ENCODE peak calls at places on chromosomes 16 and 17, in eight cellular contexts. One of them, this sample, is unnamed.

GRCh38 chr17:36939944-36940312 is 2.7 kb downstream of the LHX1 start:
- DNase-seq in AG04450: no peak
- DNase-seq in omental fat pad: no peak
- DNase-seq in A549: no peak
- DNase-seq in heart left ventricle: no peak
- DNase-seq in HFFc6: no peak
- DNase-seq in A673: no peak
- DNase-seq in activated B cell treated with CpG ODN at 0.5 μM for 24 hours: no peak
- DNase-seq in this sample: no peak

GRCh38 chr16:62899737-62900136 is 863.5 kb upstream of the CDH8 start:
- DNase-seq in AG04450: no peak
- DNase-seq in omental fat pad: no peak
- DNase-seq in A549: no peak
- DNase-seq in heart left ventricle: no peak
- DNase-seq in HFFc6: no peak
- DNase-seq in A673: no peak
- DNase-seq in activated B cell treated with CpG ODN at 0.5 μM for 24 hours: no peak
- DNase-seq in this sample: no peak

GRCh38 chr16:51431517-51432241 is 280.6 kb upstream of the SALL1 start:
- DNase-seq in AG04450: peak; percentile 96
- DNase-seq in omental fat pad: no peak
- DNase-seq in A549: peak; percentile 6
- DNase-seq in heart left ventricle: no peak
- DNase-seq in HFFc6: peak; percentile 99
- DNase-seq in A673: peak; percentile 97
- DNase-seq in activated B cell treated with CpG ODN at 0.5 μM for 24 hours: no peak
- DNase-seq in this sample: no peak

GRCh38 chr17:82923366-82924113 is 83.7 kb upstream of the ZNF750 start:
- DNase-seq in AG04450: no peak
- DNase-seq in omental fat pad: no peak
- DNase-seq in A549: no peak
- DNase-seq in heart left ventricle: peak; percentile 54
- DNase-seq in HFFc6: no peak
- DNase-seq in A673: no peak
- DNase-seq in activated B cell treated with CpG ODN at 0.5 μM for 24 hours: no peak
- DNase-seq in this sample: no peak

GRCh38 chr17:78362671-78363070 is 2.8 kb upstream of the SOCS3 start:
- DNase-seq in AG04450: no peak
- DNase-seq in omental fat pad: no peak
- DNase-seq in A549: no peak
- DNase-seq in heart left ventricle: no peak
- DNase-seq in HFFc6: no peak
- DNase-seq in A673: no peak
- DNase-seq in activated B cell treated with CpG ODN at 0.5 μM for 24 hours: no peak
- DNase-seq in this sample: no peak

GRCh38 chr17:17156107-17156506 is 50.0 kb downstream of the PLD6 start:
- DNase-seq in AG04450: peak; percentile 44
- DNase-seq in omental fat pad: no peak
- DNase-seq in A549: no peak
- DNase-seq in heart left ventricle: no peak
- DNase-seq in HFFc6: peak; percentile 64
- DNase-seq in A673: no peak
- DNase-seq in activated B cell treated with CpG ODN at 0.5 μM for 24 hours: no peak
- DNase-seq in this sample: no peak

GRCh38 chr16:87347932-87348615 is 30.9 kb upstream of the C16orf95 start:
- DNase-seq in AG04450: no peak
- DNase-seq in omental fat pad: no peak
- DNase-seq in A549: no peak
- DNase-seq in heart left ventricle: no peak
- DNase-seq in HFFc6: no peak
- DNase-seq in A673: no peak
- DNase-seq in activated B cell treated with CpG ODN at 0.5 μM for 24 hours: no peak
- DNase-seq in this sample: no peak

GRCh38 chr16:56352351-56353053 is 72.8 kb downstream of the AMFR start:
- DNase-seq in AG04450: no peak
- DNase-seq in omental fat pad: no peak
- DNase-seq in A549: no peak
- DNase-seq in heart left ventricle: peak; percentile 30
- DNase-seq in HFFc6: no peak
- DNase-seq in A673: no peak
- DNase-seq in activated B cell treated with CpG ODN at 0.5 μM for 24 hours: peak; percentile 2
- DNase-seq in this sample: no peak

GRCh38 chr16:1458336-1458976 is 14.1 kb upstream of the CCDC154 start:
- DNase-seq in AG04450: no peak
- DNase-seq in omental fat pad: no peak
- DNase-seq in A549: no peak
- DNase-seq in heart left ventricle: no peak
- DNase-seq in HFFc6: peak; percentile 10
- DNase-seq in A673: no peak
- DNase-seq in activated B cell treated with CpG ODN at 0.5 μM for 24 hours: no peak
- DNase-seq in this sample: no peak

GRCh38 chr17:45391918-45392317 is 40.8 kb downstream of the ARHGAP27 start:
- DNase-seq in AG04450: no peak
- DNase-seq in omental fat pad: no peak
- DNase-seq in A549: no peak
- DNase-seq in heart left ventricle: no peak
- DNase-seq in HFFc6: no peak
- DNase-seq in A673: no peak
- DNase-seq in activated B cell treated with CpG ODN at 0.5 μM for 24 hours: no peak
- DNase-seq in this sample: no peak

GRCh38 chr16:50680556-50680893 is 587 bp downstream of the SNX20 start:
- DNase-seq in AG04450: no peak
- DNase-seq in omental fat pad: no peak
- DNase-seq in A549: no peak
- DNase-seq in heart left ventricle: no peak
- DNase-seq in HFFc6: no peak
- DNase-seq in A673: no peak
- DNase-seq in activated B cell treated with CpG ODN at 0.5 μM for 24 hours: no peak
- DNase-seq in this sample: no peak

GRCh38 chr16:1102921-1103648 is 7.0 kb upstream of the C1QTNF8 start:
- DNase-seq in AG04450: no peak
- DNase-seq in omental fat pad: peak; percentile 29
- DNase-seq in A549: peak; percentile 62
- DNase-seq in heart left ventricle: peak; percentile 85
- DNase-seq in HFFc6: peak; percentile 8
- DNase-seq in A673: peak; percentile 59
- DNase-seq in activated B cell treated with CpG ODN at 0.5 μM for 24 hours: peak; percentile 77
- DNase-seq in this sample: peak; percentile 90

GRCh38 chr17:4956493-4957061 is 5.7 kb downstream of the ENO3 start:
- DNase-seq in AG04450: no peak
- DNase-seq in omental fat pad: no peak
- DNase-seq in A549: no peak
- DNase-seq in heart left ventricle: peak; percentile 75
- DNase-seq in HFFc6: no peak
- DNase-seq in A673: no peak
- DNase-seq in activated B cell treated with CpG ODN at 0.5 μM for 24 hours: no peak
- DNase-seq in this sample: no peak

GRCh38 chr17:67359960-67360817 is 6.2 kb downstream of the PSMD12 start:
- DNase-seq in AG04450: no peak
- DNase-seq in omental fat pad: no peak
- DNase-seq in A549: peak; percentile 40
- DNase-seq in heart left ventricle: no peak
- DNase-seq in HFFc6: no peak
- DNase-seq in A673: peak; percentile 77
- DNase-seq in activated B cell treated with CpG ODN at 0.5 μM for 24 hours: no peak
- DNase-seq in this sample: no peak

GRCh38 chr16:15973460-15973859 is 24.0 kb downstream of the ABCC1 start:
- DNase-seq in AG04450: no peak
- DNase-seq in omental fat pad: no peak
- DNase-seq in A549: no peak
- DNase-seq in heart left ventricle: no peak
- DNase-seq in HFFc6: peak; percentile 71
- DNase-seq in A673: no peak
- DNase-seq in activated B cell treated with CpG ODN at 0.5 μM for 24 hours: no peak
- DNase-seq in this sample: no peak

GRCh38 chr16:17106243-17106791 is 364.4 kb downstream of the XYLT1 start:
- DNase-seq in AG04450: no peak
- DNase-seq in omental fat pad: no peak
- DNase-seq in A549: no peak
- DNase-seq in heart left ventricle: no peak
- DNase-seq in HFFc6: no peak
- DNase-seq in A673: no peak
- DNase-seq in activated B cell treated with CpG ODN at 0.5 μM for 24 hours: no peak
- DNase-seq in this sample: no peak

GRCh38 chr17:73293480-73293911 is 18.3 kb downstream of the CDC42EP4 start:
- DNase-seq in AG04450: no peak
- DNase-seq in omental fat pad: no peak
- DNase-seq in A549: no peak
- DNase-seq in heart left ventricle: no peak
- DNase-seq in HFFc6: peak; percentile 90
- DNase-seq in A673: no peak
- DNase-seq in activated B cell treated with CpG ODN at 0.5 μM for 24 hours: no peak
- DNase-seq in this sample: no peak

GRCh38 chr17:76982408-76983074 is 114.3 kb downstream of the MGAT5B start:
- DNase-seq in AG04450: no peak
- DNase-seq in omental fat pad: no peak
- DNase-seq in A549: no peak
- DNase-seq in heart left ventricle: peak; percentile 36
- DNase-seq in HFFc6: no peak
- DNase-seq in A673: no peak
- DNase-seq in activated B cell treated with CpG ODN at 0.5 μM for 24 hours: no peak
- DNase-seq in this sample: no peak

GRCh38 chr16:2339521-2340484 is 725 bp downstream of the ABCA3 start:
- DNase-seq in AG04450: no peak
- DNase-seq in omental fat pad: peak; percentile 37
- DNase-seq in A549: peak; percentile 49
- DNase-seq in heart left ventricle: peak; percentile 84
- DNase-seq in HFFc6: no peak
- DNase-seq in A673: peak; percentile 47
- DNase-seq in activated B cell treated with CpG ODN at 0.5 μM for 24 hours: peak; percentile 55
- DNase-seq in this sample: no peak

GRCh38 chr16:74651841-74652240 is 14.8 kb downstream of the RFWD3 start:
- DNase-seq in AG04450: no peak
- DNase-seq in omental fat pad: no peak
- DNase-seq in A549: no peak
- DNase-seq in heart left ventricle: no peak
- DNase-seq in HFFc6: no peak
- DNase-seq in A673: no peak
- DNase-seq in activated B cell treated with CpG ODN at 0.5 μM for 24 hours: no peak
- DNase-seq in this sample: no peak
- TF ChIP-seq CTCF in AG04450: no peak
- TF ChIP-seq CTCF in omental fat pad: no peak
- TF ChIP-seq CTCF in A549: no peak
- TF ChIP-seq CTCF in heart left ventricle: no peak
- TF ChIP-seq CTCF in HFFc6: no peak
- TF ChIP-seq CTCF in A673: no peak
- TF ChIP-seq CTCF in activated B cell treated with CpG ODN at 0.5 μM for 24 hours: no peak
- TF ChIP-seq CTCF in this sample: no peak

DNA sequence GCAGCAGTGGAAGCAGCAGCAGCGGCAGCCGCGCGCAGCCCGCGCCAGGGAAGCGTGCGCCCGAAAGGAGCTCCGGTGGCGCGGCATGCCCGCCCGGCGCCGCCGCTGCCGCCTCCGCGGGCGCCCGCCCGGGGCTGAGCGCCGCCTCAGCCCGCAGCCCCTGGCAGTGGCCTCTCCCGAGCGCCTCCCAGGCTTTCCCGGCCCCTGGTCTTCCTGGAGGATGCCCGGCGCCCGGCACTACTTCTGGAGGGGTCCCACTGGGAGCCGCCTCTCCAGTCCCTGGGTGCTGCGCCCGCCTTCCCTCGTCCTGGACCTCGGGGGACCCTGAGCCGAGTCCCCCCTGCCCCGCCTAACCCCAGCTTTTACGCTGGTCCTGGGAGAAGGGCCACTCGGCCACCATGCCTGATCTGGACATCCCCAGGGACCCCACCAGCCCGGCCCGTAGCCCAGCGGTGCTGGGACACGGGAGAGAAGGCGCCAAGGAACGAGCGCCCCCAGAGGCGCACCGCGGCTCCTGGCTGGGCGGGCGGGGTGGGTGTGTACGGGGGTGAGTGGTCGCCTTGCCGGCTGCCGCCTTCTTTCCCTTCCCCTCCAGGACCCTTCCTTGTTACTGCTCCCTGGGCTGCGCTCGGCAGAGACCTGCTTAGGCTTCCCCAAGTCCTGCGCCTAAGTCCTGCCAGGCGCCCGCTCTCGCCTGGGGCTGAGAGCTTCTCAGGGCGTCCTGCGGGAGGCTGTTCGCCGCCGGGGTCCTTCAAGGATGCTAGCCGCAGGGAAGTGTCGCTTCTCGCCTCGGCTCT is 713 bp downstream of the ASIC2 start:
- DNase-seq in AG04450: no peak
- DNase-seq in omental fat pad: no peak
- DNase-seq in A549: peak; percentile 53
- DNase-seq in heart left ventricle: no peak
- DNase-seq in HFFc6: no peak
- DNase-seq in A673: peak; percentile 69
- DNase-seq in activated B cell treated with CpG ODN at 0.5 μM for 24 hours: no peak
- DNase-seq in this sample: no peak
- TF ChIP-seq CTCF in AG04450: peak; percentile 25
- TF ChIP-seq CTCF in omental fat pad: no peak
- TF ChIP-seq CTCF in A549: peak; percentile 64
- TF ChIP-seq CTCF in heart left ventricle: peak; percentile 8
- TF ChIP-seq CTCF in HFFc6: no peak
- TF ChIP-seq CTCF in A673: peak; percentile 54
- TF ChIP-seq CTCF in activated B cell treated with CpG ODN at 0.5 μM for 24 hours: no peak
- TF ChIP-seq CTCF in this sample: no peak

GRCh38 chr16:89051521-89052166 is 42.0 kb upstream of the ACSF3 start:
- DNase-seq in AG04450: no peak
- DNase-seq in omental fat pad: no peak
- DNase-seq in A549: no peak
- DNase-seq in heart left ventricle: peak; percentile 48
- DNase-seq in HFFc6: no peak
- DNase-seq in A673: peak; percentile 31
- DNase-seq in activated B cell treated with CpG ODN at 0.5 μM for 24 hours: no peak
- DNase-seq in this sample: no peak

GRCh38 chr16:89053725-89054029 is 40.0 kb upstream of the ACSF3 start:
- DNase-seq in AG04450: no peak
- DNase-seq in omental fat pad: no peak
- DNase-seq in A549: no peak
- DNase-seq in heart left ventricle: peak; percentile 54
- DNase-seq in HFFc6: no peak
- DNase-seq in A673: no peak
- DNase-seq in activated B cell treated with CpG ODN at 0.5 μM for 24 hours: no peak
- DNase-seq in this sample: no peak

GRCh38 chr16:89054261-89054661 is 39.4 kb upstream of the ACSF3 start:
- DNase-seq in AG04450: no peak
- DNase-seq in omental fat pad: no peak
- DNase-seq in A549: no peak
- DNase-seq in heart left ventricle: peak; percentile 41
- DNase-seq in HFFc6: no peak
- DNase-seq in A673: no peak
- DNase-seq in activated B cell treated with CpG ODN at 0.5 μM for 24 hours: no peak
- DNase-seq in this sample: no peak

GRCh38 chr16:89052191-89052787 is 41.4 kb upstream of the ACSF3 start:
- DNase-seq in AG04450: no peak
- DNase-seq in omental fat pad: no peak
- DNase-seq in A549: no peak
- DNase-seq in heart left ventricle: peak; percentile 52
- DNase-seq in HFFc6: no peak
- DNase-seq in A673: no peak
- DNase-seq in activated B cell treated with CpG ODN at 0.5 μM for 24 hours: no peak
- DNase-seq in this sample: no peak

GRCh38 chr16:89052824-89053724 is 40.6 kb upstream of the ACSF3 start:
- DNase-seq in AG04450: no peak
- DNase-seq in omental fat pad: no peak
- DNase-seq in A549: peak; percentile 83
- DNase-seq in heart left ventricle: peak; percentile 54
- DNase-seq in HFFc6: no peak
- DNase-seq in A673: peak; percentile 79
- DNase-seq in activated B cell treated with CpG ODN at 0.5 μM for 24 hours: no peak
- DNase-seq in this sample: no peak
- TF ChIP-seq CTCF in AG04450: no peak
- TF ChIP-seq CTCF in omental fat pad: no peak
- TF ChIP-seq CTCF in A549: peak; percentile 7
- TF ChIP-seq CTCF in heart left ventricle: no peak
- TF ChIP-seq CTCF in HFFc6: no peak
- TF ChIP-seq CTCF in A673: no peak
- TF ChIP-seq CTCF in activated B cell treated with CpG ODN at 0.5 μM for 24 hours: no peak
- TF ChIP-seq CTCF in this sample: no peak

GRCh38 chr17:43365356-43365755 is 33.4 kb upstream of the ARL4D start:
- DNase-seq in AG04450: no peak
- DNase-seq in omental fat pad: no peak
- DNase-seq in A549: no peak
- DNase-seq in heart left ventricle: no peak
- DNase-seq in HFFc6: no peak
- DNase-seq in A673: no peak
- DNase-seq in activated B cell treated with CpG ODN at 0.5 μM for 24 hours: no peak
- DNase-seq in this sample: no peak
- TF ChIP-seq CTCF in AG04450: peak; percentile 28
- TF ChIP-seq CTCF in omental fat pad: no peak
- TF ChIP-seq CTCF in A549: no peak
- TF ChIP-seq CTCF in heart left ventricle: no peak
- TF ChIP-seq CTCF in HFFc6: peak; percentile 61
- TF ChIP-seq CTCF in A673: no peak
- TF ChIP-seq CTCF in activated B cell treated with CpG ODN at 0.5 μM for 24 hours: no peak
- TF ChIP-seq CTCF in this sample: no peak

This sample was measured in D721Med.